ENCODE peak calls at places on chromosomes 11 and 22, in five cellular contexts. C, F, X, S and G are unnamed samples.

GRCh38 chr22:22871536-22872278 is 15.9 kb upstream of the IGLL5 start:
- DNase-seq in C (no peak), F (no peak), X (no peak), S (no peak), G (no peak)

GRCh38 chr11:46659908-46660307 is 40.5 kb downstream of the ARHGAP1 start:
- DNase-seq in C (no peak), F (no peak), X (no peak), S (peak), G (peak)

GRCh38 chr11:96021901-96022650 is 98.2 kb upstream of the MTMR2 start:
- DNase-seq in C (no peak), F (no peak), X (no peak), S (no peak), G (no peak)

GRCh38 chr11:16843307-16843706 is 104.9 kb downstream of the C11orf58 start:
- DNase-seq in C (no peak), F (no peak), X (no peak), S (no peak), G (no peak)

GRCh38 chr11:2385156-2386151 is 8.3 kb downstream of the CD81 start:
- DNase-seq in C (no peak), F (no peak), X (no peak), S (no peak), G (no peak)

GRCh38 chr11:132632641-132633124 is 899.6 kb downstream of the OPCML start:
- DNase-seq in C (no peak), F (no peak), X (no peak), S (peak), G (peak)

GRCh38 chr11:44333271-44334218 is 23.6 kb upstream of the ALX4 start:
- DNase-seq in C (no peak), F (no peak), X (no peak), S (no peak), G (no peak)

GRCh38 chr11:67633758-67634365 is 4.1 kb upstream of the NUDT8 start:
- DNase-seq in C (no peak), F (no peak), X (no peak), S (no peak), G (no peak)

GRCh38 chr11:118522571-118523072 is 4.7 kb upstream of the TTC36 start:
- DNase-seq in C (no peak), F (no peak), X (no peak), S (peak), G (peak)

GRCh38 chr11:118437046-118437735 is 899 bp downstream of the KMT2A start:
- DNase-seq in C (peak), F (peak), X (no peak), S (peak), G (peak)

GRCh38 chr11:42762348-42762747 is 549.4 kb upstream of the API5 start:
- DNase-seq in C (no peak), F (no peak), X (no peak), S (no peak), G (no peak)

GRCh38 chr22:38861927-38862326 is 10.1 kb downstream of the CBX6 start:
- DNase-seq in C (no peak), F (no peak), X (no peak), S (no peak), G (no peak)

GRCh38 chr11:101721270-101721669 is 137.5 kb upstream of the TRPC6 start:
- DNase-seq in C (no peak), F (no peak), X (no peak), S (no peak), G (peak)

GRCh38 chr22:39529487-39529851 is 3.1 kb downstream of the RPS19BP1 start:
- DNase-seq in C (no peak), F (no peak), X (no peak), S (no peak), G (no peak)

GRCh38 chr22:18157714-18158028 is 7.7 kb downstream of the USP18 start:
- DNase-seq in C (no peak), F (no peak), X (no peak), S (no peak), G (no peak)